ENCODE peak calls at places on chromosome X, in five cellular contexts. B is MM.1S, A is fibroblast of lung, G is neural progenitor cell, F is mammary epithelial cell. J is an unnamed sample.

GRCh38 chrX:13386636-13387035 is 66.8 kb upstream of the ATXN3L start:
- DNase-seq in G (no peak), F (no peak), A (no peak), B (no peak), J (no peak)

GRCh38 chrX:65866146-65866545 is 173.7 kb downstream of the VSIG4 start:
- DNase-seq in A (no peak), B (peak; percentile 69), F (peak; percentile 34), G (no peak), J (no peak)

GRCh38 chrX:122565952-122566351 is 618.1 kb upstream of the GRIA3 start:
- DNase-seq in B (no peak), G (no peak), F (peak; percentile 93), A (peak; percentile 98), J (peak; percentile 98)

GRCh38 chrX:94057385-94057784 is 383.4 kb downstream of the FAM133A start:
- DNase-seq in G (no peak), B (peak; percentile 9), F (peak; percentile 52), A (no peak), J (no peak)

GRCh38 chrX:129749069-129749468 is 10.3 kb downstream of the XPNPEP2 start:
- DNase-seq in B (no peak), G (no peak), A (no peak), F (no peak), J (no peak)

GRCh38 chrX:26286836-26287235 is 70.9 kb downstream of the MAGEB5 start:
- DNase-seq in A (no peak), B (no peak), F (no peak), G (no peak), J (no peak)

GRCh38 chrX:37876716-37877115 is 29.3 kb upstream of the DYNLT3 start:
- DNase-seq in A (no peak), B (no peak), G (no peak), F (no peak), J (no peak)

GRCh38 chrX:8319359-8319758 is 145.3 kb upstream of the VCX3B start:
- DNase-seq in B (no peak), F (no peak), A (no peak), G (no peak), J (no peak)

GRCh38 chrX:24619647-24620046 is 27.5 kb downstream of the PCYT1B start:
- DNase-seq in F (peak; percentile 54), A (peak; percentile 60), B (no peak), G (no peak), J (peak; percentile 52)

GRCh38 chrX:108270280-108270679 is 167.9 kb downstream of the COL4A6 start:
- DNase-seq in A (no peak), B (no peak), G (no peak), F (peak; percentile 85), J (no peak)

GRCh38 chrX:140526138-140526537 is 21.3 kb upstream of the SOX3 start:
- DNase-seq in F (no peak), G (peak; percentile 29), A (peak; percentile 68), B (no peak), J (peak; percentile 52)

GRCh38 chrX:119071381-119071780 is 1.4 kb upstream of the CT47C1 start:
- DNase-seq in F (no peak), G (no peak), B (peak; percentile 70), A (no peak), J (no peak)

GRCh38 chrX:136963973-136964372 is 69.8 kb downstream of the GPR101 start:
- DNase-seq in G (no peak), B (no peak), A (no peak), F (no peak), J (no peak)

GRCh38 chrX:101482296-101482695 is 3.0 kb upstream of the ARMCX4 start:
- DNase-seq in F (no peak), A (peak; percentile 70), G (no peak), B (no peak), J (peak; percentile 59)

GRCh38 chrX:22320236-22320635 is 47.5 kb downstream of the CBLL2 start:
- DNase-seq in B (no peak), A (no peak), F (no peak), G (peak; percentile 76), J (no peak)

GRCh38 chrX:32571579-32571978 is 639.8 kb downstream of the DMD start:
- DNase-seq in F (no peak), A (peak; percentile 0), G (no peak), B (no peak), J (no peak)

GRCh38 chrX:7201481-7201880 is 53.5 kb upstream of the PUDP start:
- DNase-seq in B (no peak), F (no peak), G (no peak), A (no peak), J (no peak)

GRCh38 chrX:111100191-111100590 is 4.2 kb downstream of the PAK3 start:
- DNase-seq in F (peak; percentile 32), G (peak; percentile 83), A (peak; percentile 18), B (peak; percentile 58), J (no peak)

GRCh38 chrX:138191998-138192397 is 519.5 kb downstream of the FGF13 start:
- DNase-seq in F (peak; percentile 5), A (peak; percentile 22), G (peak; percentile 64), B (peak; percentile 31), J (no peak)

GRCh38 chrX:25015486-25016360 is at the start of gene ARX:
- DNase-seq in F (peak; percentile 68), B (no peak), A (peak; percentile 53), G (peak; percentile 97), J (peak; percentile 36)

GRCh38 chrX:13691845-13692334 is 3.0 kb downstream of the RAB9A start:
- DNase-seq in A (peak; percentile 21), F (no peak), B (no peak), G (no peak), J (peak; percentile 7)

GRCh38 chrX:124328765-124329164 is 3.7 kb upstream of the TEX13D start:
- DNase-seq in B (no peak), A (peak; percentile 16), G (no peak), F (peak; percentile 71), J (peak; percentile 2)

GRCh38 chrX:17744896-17745523 is 7.7 kb downstream of the SCML1 start:
- DNase-seq in B (peak; percentile 21), F (no peak), A (no peak), G (no peak), J (no peak)

GRCh38 chrX:13506574-13506973 is 62.8 kb upstream of the EGFL6 start:
- DNase-seq in F (peak; percentile 18), B (peak; percentile 34), G (peak; percentile 74), A (peak; percentile 37), J (peak; percentile 22)

GRCh38 chrX:128807367-128807766 is 715.9 kb downstream of the SMARCA1 start:
- DNase-seq in F (no peak), G (no peak), B (no peak), A (no peak), J (no peak)

GRCh38 chrX:40474205-40474626 is 106.6 kb upstream of the ATP6AP2 start:
- DNase-seq in A (peak; percentile 37), B (no peak), G (peak; percentile 93), F (peak; percentile 15), J (no peak)

GRCh38 chrX:154409222-154409871 is at the start of gene DNASE1L1:
- DNase-seq in A (peak; percentile 90), G (peak; percentile 82), B (peak; percentile 69), F (peak; percentile 55), J (peak; percentile 82)

GRCh38 chrX:100587846-100588245 is 3.1 kb downstream of the TNMD start:
- DNase-seq in B (no peak), F (no peak), A (no peak), G (no peak), J (no peak)

DNA sequence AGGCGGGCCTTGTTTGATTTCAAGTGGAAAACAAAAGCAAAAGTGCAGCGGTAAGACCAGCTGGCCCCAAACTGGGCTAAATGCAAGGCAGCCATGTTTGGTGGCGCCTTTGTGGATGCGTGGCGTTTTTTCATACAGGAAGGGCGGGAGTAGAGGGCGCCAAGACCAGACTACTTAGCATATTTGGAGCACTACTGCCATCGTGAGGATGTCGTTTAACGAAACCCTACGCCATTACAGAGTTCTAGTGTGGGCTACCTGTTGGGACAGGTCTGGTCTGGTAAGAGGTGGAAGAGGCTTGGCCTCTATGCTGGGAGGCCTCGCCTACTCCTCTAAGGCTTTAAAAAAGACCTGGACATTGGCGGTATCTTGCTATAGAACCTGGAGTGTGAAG is 230.7 kb upstream of the STK26 start:
- DNase-seq in F (peak; percentile 91), G (no peak), B (peak; percentile 92), A (peak; percentile 83), J (peak; percentile 75)
- TF ChIP-seq CTCF in F (peak; percentile 30), G (no peak), B (peak; percentile 38), A (no peak), J (no peak)

GRCh38 chrX:9597361-9598035 is 132.6 kb downstream of the TBL1X start:
- DNase-seq in B (no peak), G (no peak), A (no peak), F (no peak), J (no peak)
- H3K27ac ChIP-seq in B (no peak overlapping the region), G (no peak overlapping the region), A (no peak overlapping the region), F (no peak overlapping the region), J (no peak overlapping the region)

GRCh38 chrX:132409780-132410556 is 78.9 kb downstream of the MBNL3 start:
- DNase-seq in A (no peak), F (no peak), G (no peak), B (no peak), J (no peak)
- H3K9ac ChIP-seq in A (no peak overlapping the region), F (no peak overlapping the region), G (no peak overlapping the region), B (no peak overlapping the region), J (no peak overlapping the region)

DNA sequence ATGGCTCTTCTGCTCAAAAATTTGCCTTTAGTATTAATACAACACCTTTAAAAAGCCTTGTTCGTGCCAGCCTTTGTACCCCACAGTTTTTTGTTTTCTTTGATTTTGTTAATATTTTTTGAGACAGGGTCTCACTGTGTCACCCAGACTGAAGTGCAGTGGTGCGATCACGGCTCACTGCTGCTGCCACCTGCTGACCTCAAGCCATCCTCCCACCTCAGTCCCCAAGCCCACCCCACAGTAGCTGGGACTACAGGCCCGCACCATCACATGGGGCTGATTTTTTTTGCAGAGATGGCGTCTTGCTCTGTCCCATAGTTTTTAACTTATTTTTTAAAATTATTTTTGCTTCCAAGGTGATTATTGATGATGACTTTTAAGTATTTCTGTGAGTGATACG is 134.0 kb downstream of the HTR2C start:
- DNase-seq in B (no peak), G (peak; percentile 64), F (no peak), A (no peak), J (no peak)
- TF ChIP-seq CTCF in B (peak; percentile 41), G (peak; percentile 83), F (no peak), A (no peak), J (no peak)

DNA sequence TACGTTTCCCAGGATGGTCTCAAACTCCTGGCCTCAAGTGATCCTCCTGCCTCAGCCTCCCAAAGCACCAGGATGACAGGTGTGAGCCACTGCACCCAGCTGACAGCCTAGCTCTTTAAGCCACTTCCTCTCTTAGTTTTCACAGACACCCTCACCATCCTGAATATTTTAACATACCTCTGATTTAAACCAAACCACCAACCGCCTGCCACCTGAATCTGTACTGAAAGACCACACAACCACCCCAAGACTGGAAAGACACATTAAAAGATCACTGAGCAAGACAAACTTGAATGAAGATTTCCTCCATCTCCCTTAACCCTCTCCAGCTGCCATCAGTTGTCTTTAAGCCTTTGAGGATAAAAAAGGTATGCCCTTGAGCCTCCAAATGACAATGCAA is 110.6 kb downstream of the SH3KBP1 start:
- DNase-seq in A (no peak), F (no peak), B (peak; percentile 63), G (no peak), J (no peak)
- H3K27ac ChIP-seq in A (no peak overlapping the region), F (no peak overlapping the region), B (peak overlapping the region; percentile 83), G (no peak overlapping the region), J (no peak overlapping the region)

GRCh38 chrX:151792505-151792904 is 58.0 kb downstream of the CNGA2 start:
- DNase-seq in A (no peak), F (no peak), G (no peak), B (no peak), J (no peak)
- H3K9ac ChIP-seq in A (no peak overlapping the region), F (no peak overlapping the region), G (no peak overlapping the region), B (no peak overlapping the region), J (no peak overlapping the region)